ENCODE peak calls at places on chromosomes 2 and 18, in eight cellular contexts. One of them, this sample, is unnamed.

GRCh38 chr2:240522406-240522805 is 35.4 kb downstream of the ANKMY1 start:
- DNase-seq in mesenchymal stem cell: no peak
- DNase-seq in cardiac muscle cell: no peak
- DNase-seq in astrocyte of the spinal cord: no peak
- DNase-seq in small intestine: no peak
- DNase-seq in MM.1S: no peak
- DNase-seq in left ventricle myocardium inferior: no peak
- DNase-seq in epithelial cell of esophagus: no peak
- DNase-seq in this sample: no peak

GRCh38 chr2:44543773-44544725 is 182.3 kb downstream of the CAMKMT start:
- DNase-seq in mesenchymal stem cell: no peak
- DNase-seq in left ventricle myocardium inferior: no peak
- DNase-seq in astrocyte of the spinal cord: peak
- DNase-seq in epithelial cell of esophagus: peak
- DNase-seq in cardiac muscle cell: no peak
- DNase-seq in small intestine: no peak
- DNase-seq in MM.1S: no peak
- DNase-seq in this sample: no peak

GRCh38 chr2:191025155-191025554 is 11.2 kb upstream of the STAT1 start:
- DNase-seq in small intestine: no peak
- DNase-seq in epithelial cell of esophagus: no peak
- DNase-seq in left ventricle myocardium inferior: no peak
- DNase-seq in cardiac muscle cell: no peak
- DNase-seq in MM.1S: no peak
- DNase-seq in mesenchymal stem cell: no peak
- DNase-seq in astrocyte of the spinal cord: no peak
- DNase-seq in this sample: no peak

GRCh38 chr2:148161909-148162308 is 141.0 kb downstream of the MBD5 start:
- DNase-seq in MM.1S: no peak
- DNase-seq in mesenchymal stem cell: no peak
- DNase-seq in cardiac muscle cell: no peak
- DNase-seq in epithelial cell of esophagus: no peak
- DNase-seq in astrocyte of the spinal cord: no peak
- DNase-seq in small intestine: no peak
- DNase-seq in left ventricle myocardium inferior: no peak
- DNase-seq in this sample: no peak

GRCh38 chr2:74482801-74483674 is at the start of the genes CCDC142 and TTC31:
- DNase-seq in small intestine: peak
- DNase-seq in mesenchymal stem cell: peak
- DNase-seq in cardiac muscle cell: peak
- DNase-seq in MM.1S: peak
- DNase-seq in left ventricle myocardium inferior: peak
- DNase-seq in astrocyte of the spinal cord: peak
- DNase-seq in epithelial cell of esophagus: peak
- DNase-seq in this sample: peak

GRCh38 chr2:37794717-37795116 is 123.3 kb upstream of the CDC42EP3 start:
- DNase-seq in cardiac muscle cell: peak
- DNase-seq in MM.1S: no peak
- DNase-seq in small intestine: no peak
- DNase-seq in mesenchymal stem cell: peak
- DNase-seq in left ventricle myocardium inferior: no peak
- DNase-seq in astrocyte of the spinal cord: no peak
- DNase-seq in epithelial cell of esophagus: no peak
- DNase-seq in this sample: no peak

GRCh38 chr18:45521151-45521550 is 94.1 kb upstream of the SLC14A2 start:
- DNase-seq in small intestine: no peak
- DNase-seq in MM.1S: no peak
- DNase-seq in epithelial cell of esophagus: no peak
- DNase-seq in astrocyte of the spinal cord: peak
- DNase-seq in cardiac muscle cell: no peak
- DNase-seq in mesenchymal stem cell: peak
- DNase-seq in left ventricle myocardium inferior: no peak
- DNase-seq in this sample: no peak

GRCh38 chr2:227125506-227125905 is 38.5 kb downstream of the COL4A4 start:
- DNase-seq in epithelial cell of esophagus: peak
- DNase-seq in mesenchymal stem cell: no peak
- DNase-seq in astrocyte of the spinal cord: no peak
- DNase-seq in cardiac muscle cell: peak
- DNase-seq in MM.1S: no peak
- DNase-seq in small intestine: no peak
- DNase-seq in left ventricle myocardium inferior: no peak
- DNase-seq in this sample: no peak

GRCh38 chr2:171069286-171069956 is 91.3 kb downstream of the TLK1 start:
- DNase-seq in small intestine: no peak
- DNase-seq in MM.1S: no peak
- DNase-seq in cardiac muscle cell: no peak
- DNase-seq in astrocyte of the spinal cord: no peak
- DNase-seq in left ventricle myocardium inferior: no peak
- DNase-seq in epithelial cell of esophagus: peak
- DNase-seq in mesenchymal stem cell: no peak
- DNase-seq in this sample: no peak

GRCh38 chr2:59789523-59789922 is 763.9 kb downstream of the BCL11A start:
- DNase-seq in epithelial cell of esophagus: no peak
- DNase-seq in astrocyte of the spinal cord: no peak
- DNase-seq in small intestine: no peak
- DNase-seq in cardiac muscle cell: no peak
- DNase-seq in MM.1S: no peak
- DNase-seq in left ventricle myocardium inferior: no peak
- DNase-seq in mesenchymal stem cell: no peak
- DNase-seq in this sample: no peak

GRCh38 chr2:72886505-72887031 is 640 bp upstream of the SPR start:
- DNase-seq in MM.1S: no peak
- DNase-seq in epithelial cell of esophagus: peak
- DNase-seq in small intestine: no peak
- DNase-seq in astrocyte of the spinal cord: no peak
- DNase-seq in mesenchymal stem cell: no peak
- DNase-seq in left ventricle myocardium inferior: no peak
- DNase-seq in cardiac muscle cell: no peak
- DNase-seq in this sample: no peak

GRCh38 chr2:128262315-128263253 is 56.1 kb downstream of the HS6ST1 start:
- DNase-seq in epithelial cell of esophagus: no peak
- DNase-seq in MM.1S: no peak
- DNase-seq in mesenchymal stem cell: no peak
- DNase-seq in astrocyte of the spinal cord: no peak
- DNase-seq in left ventricle myocardium inferior: no peak
- DNase-seq in small intestine: no peak
- DNase-seq in cardiac muscle cell: no peak
- DNase-seq in this sample: no peak

GRCh38 chr2:158385646-158386045 is 70.9 kb downstream of the CCDC148 start:
- DNase-seq in left ventricle myocardium inferior: no peak
- DNase-seq in MM.1S: no peak
- DNase-seq in small intestine: no peak
- DNase-seq in astrocyte of the spinal cord: no peak
- DNase-seq in mesenchymal stem cell: no peak
- DNase-seq in epithelial cell of esophagus: no peak
- DNase-seq in cardiac muscle cell: no peak
- DNase-seq in this sample: no peak

GRCh38 chr2:199404841-199405240 is 52.9 kb downstream of the SATB2 start:
- DNase-seq in left ventricle myocardium inferior: no peak
- DNase-seq in mesenchymal stem cell: peak
- DNase-seq in epithelial cell of esophagus: peak
- DNase-seq in MM.1S: no peak
- DNase-seq in astrocyte of the spinal cord: peak
- DNase-seq in cardiac muscle cell: no peak
- DNase-seq in small intestine: no peak
- DNase-seq in this sample: no peak

GRCh38 chr2:157459486-157459885 is 15.6 kb upstream of the CYTIP start:
- DNase-seq in small intestine: no peak
- DNase-seq in mesenchymal stem cell: no peak
- DNase-seq in epithelial cell of esophagus: no peak
- DNase-seq in left ventricle myocardium inferior: no peak
- DNase-seq in astrocyte of the spinal cord: no peak
- DNase-seq in MM.1S: no peak
- DNase-seq in cardiac muscle cell: no peak
- DNase-seq in this sample: no peak

GRCh38 chr18:80192653-80193385 is 54.5 kb downstream of the PARD6G start:
- DNase-seq in left ventricle myocardium inferior: no peak
- DNase-seq in epithelial cell of esophagus: no peak
- DNase-seq in astrocyte of the spinal cord: no peak
- DNase-seq in mesenchymal stem cell: no peak
- DNase-seq in small intestine: no peak
- DNase-seq in cardiac muscle cell: no peak
- DNase-seq in MM.1S: no peak
- DNase-seq in this sample: no peak

GRCh38 chr2:27716301-27717069 is 52.8 kb downstream of the SLC4A1AP start:
- DNase-seq in MM.1S: peak
- DNase-seq in astrocyte of the spinal cord: no peak
- DNase-seq in mesenchymal stem cell: no peak
- DNase-seq in epithelial cell of esophagus: no peak
- DNase-seq in left ventricle myocardium inferior: no peak
- DNase-seq in small intestine: no peak
- DNase-seq in cardiac muscle cell: peak
- DNase-seq in this sample: no peak
- H3K4me3 ChIP-seq in MM.1S: peak
- H3K4me3 ChIP-seq in astrocyte of the spinal cord: no peak
- H3K4me3 ChIP-seq in mesenchymal stem cell: no peak
- H3K4me3 ChIP-seq in epithelial cell of esophagus: no peak
- H3K4me3 ChIP-seq in left ventricle myocardium inferior: peak
- H3K4me3 ChIP-seq in small intestine: no peak
- H3K4me3 ChIP-seq in cardiac muscle cell: peak
- H3K4me3 ChIP-seq in this sample: no peak

GRCh38 chr2:172098650-172099471 is 3.8 kb downstream of the DLX2 start:
- DNase-seq in epithelial cell of esophagus: peak
- DNase-seq in MM.1S: no peak
- DNase-seq in astrocyte of the spinal cord: peak
- DNase-seq in cardiac muscle cell: peak
- DNase-seq in small intestine: no peak
- DNase-seq in mesenchymal stem cell: peak
- DNase-seq in left ventricle myocardium inferior: no peak
- DNase-seq in this sample: peak
- H3K4me3 ChIP-seq in epithelial cell of esophagus: peak
- H3K4me3 ChIP-seq in MM.1S: no peak
- H3K4me3 ChIP-seq in astrocyte of the spinal cord: peak
- H3K4me3 ChIP-seq in cardiac muscle cell: peak
- H3K4me3 ChIP-seq in small intestine: peak
- H3K4me3 ChIP-seq in mesenchymal stem cell: peak
- H3K4me3 ChIP-seq in left ventricle myocardium inferior: peak
- H3K4me3 ChIP-seq in this sample: peak

GRCh38 chr2:173571021-173571821 is 216.5 kb downstream of the CDCA7 start:
- DNase-seq in mesenchymal stem cell: peak
- DNase-seq in cardiac muscle cell: peak
- DNase-seq in epithelial cell of esophagus: peak
- DNase-seq in MM.1S: no peak
- DNase-seq in astrocyte of the spinal cord: peak
- DNase-seq in small intestine: peak
- DNase-seq in left ventricle myocardium inferior: no peak
- DNase-seq in this sample: peak

GRCh38 chr2:173572848-173573247 is 218.2 kb downstream of the CDCA7 start:
- DNase-seq in cardiac muscle cell: no peak
- DNase-seq in small intestine: no peak
- DNase-seq in epithelial cell of esophagus: no peak
- DNase-seq in MM.1S: peak
- DNase-seq in left ventricle myocardium inferior: no peak
- DNase-seq in astrocyte of the spinal cord: no peak
- DNase-seq in mesenchymal stem cell: no peak
- DNase-seq in this sample: no peak

GRCh38 chr2:173574304-173574703 is 219.6 kb downstream of the CDCA7 start:
- DNase-seq in mesenchymal stem cell: no peak
- DNase-seq in MM.1S: no peak
- DNase-seq in left ventricle myocardium inferior: no peak
- DNase-seq in cardiac muscle cell: no peak
- DNase-seq in epithelial cell of esophagus: no peak
- DNase-seq in astrocyte of the spinal cord: no peak
- DNase-seq in small intestine: no peak
- DNase-seq in this sample: no peak

GRCh38 chr2:173574713-173575112 is 220.0 kb downstream of the CDCA7 start:
- DNase-seq in cardiac muscle cell: no peak
- DNase-seq in astrocyte of the spinal cord: peak
- DNase-seq in epithelial cell of esophagus: peak
- DNase-seq in mesenchymal stem cell: peak
- DNase-seq in left ventricle myocardium inferior: no peak
- DNase-seq in small intestine: no peak
- DNase-seq in MM.1S: no peak
- DNase-seq in this sample: no peak

DNA sequence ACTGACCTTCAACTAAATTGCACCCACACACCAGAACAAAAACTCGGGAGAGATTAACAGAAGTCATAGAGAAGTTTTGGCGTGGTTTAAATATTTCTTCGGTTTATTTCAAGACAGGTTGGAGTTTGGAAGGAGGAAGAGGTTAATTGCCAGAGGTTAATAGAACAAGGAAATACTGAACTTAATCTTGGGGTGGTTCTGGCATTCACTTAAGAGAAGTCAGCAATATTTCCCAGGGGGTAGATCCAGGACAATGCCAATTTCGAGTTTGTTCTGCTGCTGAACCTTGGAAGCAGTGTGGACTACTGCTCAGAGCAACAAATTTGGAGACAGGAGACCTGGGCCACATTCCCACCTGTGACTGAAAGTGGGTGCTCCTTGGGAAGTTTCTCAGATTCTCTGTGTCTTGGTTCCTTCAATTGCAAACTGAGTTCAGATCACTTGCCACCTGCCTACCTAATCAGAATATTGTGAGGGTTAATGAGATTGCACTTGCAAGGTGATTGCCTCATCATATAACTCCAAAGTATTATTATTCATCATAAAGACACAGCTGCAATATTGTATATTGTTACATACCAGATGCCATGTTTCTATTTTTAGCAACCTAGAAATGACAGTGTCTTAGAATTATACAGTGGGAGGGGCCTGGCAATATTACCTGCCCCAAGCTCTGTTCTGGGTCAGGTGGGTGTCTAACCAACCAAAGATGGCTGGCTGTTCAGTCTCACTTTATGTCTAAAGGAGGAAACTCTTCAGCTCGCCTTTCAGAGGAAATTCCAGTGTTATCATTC is 217.4 kb downstream of the CDCA7 start:
- DNase-seq in MM.1S: no peak
- DNase-seq in epithelial cell of esophagus: peak
- DNase-seq in left ventricle myocardium inferior: no peak
- DNase-seq in astrocyte of the spinal cord: no peak
- DNase-seq in cardiac muscle cell: no peak
- DNase-seq in small intestine: peak
- DNase-seq in mesenchymal stem cell: no peak
- DNase-seq in this sample: no peak
- H3K4me3 ChIP-seq in MM.1S: no peak
- H3K4me3 ChIP-seq in epithelial cell of esophagus: no peak
- H3K4me3 ChIP-seq in left ventricle myocardium inferior: no peak
- H3K4me3 ChIP-seq in astrocyte of the spinal cord: no peak
- H3K4me3 ChIP-seq in cardiac muscle cell: no peak
- H3K4me3 ChIP-seq in small intestine: no peak
- H3K4me3 ChIP-seq in mesenchymal stem cell: no peak
- H3K4me3 ChIP-seq in this sample: no peak

DNA sequence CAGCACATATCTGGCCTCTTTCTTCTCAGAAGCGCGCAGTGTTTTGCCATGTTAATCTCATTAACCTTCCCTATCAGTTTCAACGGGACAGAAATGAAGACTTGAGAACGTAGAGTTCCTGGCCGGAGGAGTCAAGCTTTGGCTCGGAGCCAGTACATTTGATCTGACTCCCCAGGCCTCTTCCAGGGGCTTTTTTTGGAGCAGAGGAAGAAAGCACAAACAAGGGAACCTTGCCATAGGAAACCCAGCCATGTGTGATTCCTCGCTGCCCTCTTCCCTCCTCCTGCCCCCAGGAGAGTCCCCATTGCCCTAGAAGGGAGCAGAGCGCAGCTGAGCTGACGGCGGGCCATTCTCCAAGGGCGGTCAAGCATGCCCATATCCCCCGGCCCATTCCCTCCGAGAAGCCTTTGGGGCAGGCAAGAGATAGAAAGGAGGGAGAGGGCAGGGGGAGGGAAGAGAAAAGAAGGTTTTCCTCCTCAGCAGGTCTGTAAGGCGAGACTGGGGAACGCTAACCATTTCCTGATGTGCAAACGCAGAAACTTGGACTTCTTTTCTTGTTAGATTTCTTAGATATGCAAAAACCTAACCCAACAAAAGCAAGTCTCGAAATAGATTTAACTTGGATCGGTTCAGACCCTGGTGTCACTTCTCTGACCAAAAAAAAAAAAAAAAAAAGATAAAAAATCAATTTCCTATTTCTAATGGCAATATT is 63.7 kb upstream of the POU3F3 start:
- DNase-seq in astrocyte of the spinal cord: peak
- DNase-seq in epithelial cell of esophagus: no peak
- DNase-seq in small intestine: no peak
- DNase-seq in MM.1S: no peak
- DNase-seq in mesenchymal stem cell: no peak
- DNase-seq in left ventricle myocardium inferior: no peak
- DNase-seq in cardiac muscle cell: peak
- DNase-seq in this sample: peak
- H3K4me3 ChIP-seq in astrocyte of the spinal cord: no peak
- H3K4me3 ChIP-seq in epithelial cell of esophagus: no peak
- H3K4me3 ChIP-seq in small intestine: no peak
- H3K4me3 ChIP-seq in MM.1S: no peak
- H3K4me3 ChIP-seq in mesenchymal stem cell: no peak
- H3K4me3 ChIP-seq in left ventricle myocardium inferior: no peak
- H3K4me3 ChIP-seq in cardiac muscle cell: no peak
- H3K4me3 ChIP-seq in this sample: no peak